ENCODE peak calls at places on chromosomes 3 and 15, in nine cellular contexts. F is CD4-positive, alpha-beta memory T cell; O is fibroblast of lung; Y is tibial artery; L is uterus; G is adrenal gland; A is heart right ventricle; B is CD8-positive, alpha-beta memory T cell; S is IMR-90. P is an unnamed sample.

GRCh38 chr15:70480196-70480856 is 283.0 kb downstream of the UACA start:
- DNase-seq in O (no peak), Y (no peak), G (no peak), B (peak; percentile 65), L (no peak), F (peak; percentile 62), A (no peak), S (no peak), P (peak; percentile 73)

GRCh38 chr15:99450896-99451358 is 114.9 kb upstream of the MEF2A start:
- DNase-seq in O (no peak), A (peak; percentile 91), B (peak; percentile 17), F (peak; percentile 60), G (peak; percentile 81), Y (peak; percentile 62), L (peak; percentile 88), S (no peak), P (peak; percentile 31)

GRCh38 chr3:47381317-47382157 is 716 bp downstream of the PTPN23 start:
- DNase-seq in G (peak; percentile 90), A (peak; percentile 83), B (peak; percentile 63), L (peak; percentile 78), F (peak; percentile 58), O (peak; percentile 82), S (peak; percentile 85), Y (peak; percentile 88), P (peak; percentile 46)

GRCh38 chr3:163474766-163475165 is 1603.5 kb downstream of the SI start:
- DNase-seq in G (no peak), L (no peak), Y (no peak), A (no peak), B (no peak), S (no peak), F (no peak), O (no peak), P (no peak)

GRCh38 chr3:64741344-64741743 is 53.5 kb upstream of the ADAMTS9 start:
- DNase-seq in F (no peak), B (no peak), G (no peak), S (peak; percentile 37), Y (peak; percentile 71), L (peak; percentile 83), A (no peak), O (peak; percentile 74), P (no peak)

GRCh38 chr3:12175137-12175593 is 16.5 kb upstream of the TIMP4 start:
- DNase-seq in B (no peak), L (no peak), A (no peak), S (peak; percentile 42), F (no peak), Y (no peak), O (peak; percentile 19), G (no peak), P (no peak)

GRCh38 chr15:78207641-78208340 is 26.6 kb downstream of the ACSBG1 start:
- DNase-seq in G (no peak), F (no peak), S (no peak), B (no peak), A (no peak), O (no peak), Y (no peak), L (no peak), P (no peak)

GRCh38 chr3:182682263-182683229 is 110.8 kb upstream of the ATP11B start:
- DNase-seq in S (peak; percentile 10), A (peak; percentile 15), B (peak; percentile 44), O (peak; percentile 29), G (no peak), F (peak; percentile 41), L (no peak), Y (no peak), P (peak; percentile 42)

GRCh38 chr15:65332662-65333440 is 28.4 kb downstream of the RNU5B-1 start:
- DNase-seq in F (no peak), A (no peak), B (no peak), Y (no peak), O (no peak), S (no peak), L (no peak), G (no peak), P (no peak)

GRCh38 chr3:30073622-30074021 is 532.8 kb upstream of the TGFBR2 start:
- DNase-seq in Y (no peak), S (peak; percentile 3), G (no peak), B (no peak), O (peak; percentile 33), L (no peak), F (no peak), A (no peak), P (no peak)

GRCh38 chr3:53941945-53942344 is 50.3 kb upstream of the SELENOK start:
- DNase-seq in O (no peak), G (no peak), Y (no peak), L (no peak), B (no peak), S (no peak), A (no peak), F (no peak), P (no peak)

GRCh38 chr3:173622156-173622555 is 224.6 kb downstream of the NLGN1 start:
- DNase-seq in F (no peak), O (no peak), Y (no peak), A (no peak), B (no peak), L (no peak), G (no peak), S (peak; percentile 29), P (no peak)

GRCh38 chr3:156702367-156702766 is 28.0 kb downstream of the TIPARP start:
- DNase-seq in F (no peak), G (no peak), L (no peak), S (no peak), B (no peak), Y (no peak), O (no peak), A (no peak), P (no peak)

GRCh38 chr3:81544385-81544784 is 217.1 kb downstream of the GBE1 start:
- DNase-seq in Y (no peak), B (no peak), A (no peak), O (no peak), L (no peak), F (no peak), G (no peak), S (no peak), P (no peak)

GRCh38 chr3:126419886-126420786 is 25.4 kb downstream of the CFAP100 start:
- DNase-seq in L (no peak), S (no peak), O (no peak), B (no peak), F (no peak), Y (no peak), G (no peak), A (no peak), P (no peak)

GRCh38 chr15:64623347-64624024 is 151.9 kb downstream of the RBPMS2 start:
- DNase-seq in B (no peak), G (no peak), Y (no peak), O (no peak), S (peak; percentile 24), F (no peak), A (no peak), L (no peak), P (no peak)

DNA sequence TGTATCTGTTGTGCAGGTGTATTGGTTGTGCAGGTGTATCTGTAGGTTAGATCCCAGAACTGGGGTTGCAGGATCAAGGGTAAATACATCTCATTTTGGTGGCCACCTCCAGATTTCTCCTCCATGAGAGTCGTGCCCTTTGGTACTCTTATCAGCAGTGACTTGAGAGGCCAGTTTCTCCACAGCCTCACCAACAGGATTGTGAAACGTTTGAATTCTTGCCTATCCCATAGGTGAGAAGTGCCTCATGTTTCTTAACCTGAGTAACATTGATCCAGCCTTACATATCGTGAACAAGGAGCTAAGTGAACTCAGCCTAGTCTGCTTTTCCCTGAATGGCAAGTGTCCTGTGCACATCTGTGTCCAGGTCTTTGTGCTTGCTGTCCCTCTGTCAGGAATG is 55.4 kb downstream of the CMTM8 start:
- DNase-seq in S (no peak), Y (no peak), B (no peak), O (no peak), G (no peak), A (no peak), L (no peak), F (no peak), P (no peak)
- H3K4me1 ChIP-seq in S (no peaks in the 10 kb centered on the region), Y (no peaks in the 10 kb centered on the region), B (peaks cover 20% of the 10 kb centered on the region), O (no peaks in the 10 kb centered on the region), G (peaks cover 5% of the 10 kb centered on the region), A (no peaks in the 10 kb centered on the region), L (no peaks in the 10 kb centered on the region), F (peaks cover 35% of the 10 kb centered on the region), P (peaks cover 9% of the 10 kb centered on the region)

GRCh38 chr3:4982773-4983738 is 3.8 kb downstream of the BHLHE40 start:
- DNase-seq in B (no peak), Y (no peak), G (peak; percentile 51), S (peak; percentile 33), O (no peak), F (peak; percentile 19), A (peak; percentile 21), L (no peak), P (no peak)
- H3K4me1 ChIP-seq in B (peaks cover 60% of the 10 kb centered on the region), Y (peaks cover 70% of the 10 kb centered on the region), G (peaks cover 47% of the 10 kb centered on the region), S (peaks cover 34% of the 10 kb centered on the region), O (peaks cover 30% of the 10 kb centered on the region), F (peaks cover 71% of the 10 kb centered on the region), A (peaks cover 12% of the 10 kb centered on the region), L (peaks cover 22% of the 10 kb centered on the region), P (peaks cover 56% of the 10 kb centered on the region)

GRCh38 chr3:114508976-114509375 is 215.1 kb downstream of the TIGIT start:
- DNase-seq in F (no peak), L (no peak), A (no peak), O (no peak), G (no peak), Y (no peak), B (no peak), S (peak; percentile 29), P (no peak)
- H3K4me1 ChIP-seq in F (no peaks in the 10 kb centered on the region), L (no peaks in the 10 kb centered on the region), A (no peaks in the 10 kb centered on the region), O (peaks cover 10% of the 10 kb centered on the region), G (peaks cover 7% of the 10 kb centered on the region), Y (peaks cover 49% of the 10 kb centered on the region), B (no peaks in the 10 kb centered on the region), S (peaks cover 10% of the 10 kb centered on the region), P (peaks cover 3% of the 10 kb centered on the region)

GRCh38 chr3:143221446-143221845 is 101.9 kb downstream of the CHST2 start:
- DNase-seq in B (no peak), Y (no peak), A (no peak), L (no peak), G (no peak), S (no peak), O (no peak), F (no peak), P (no peak)

GRCh38 chr3:143216709-143217182 is 97.2 kb downstream of the CHST2 start:
- DNase-seq in L (no peak), Y (no peak), A (no peak), S (no peak), F (no peak), O (peak; percentile 22), G (no peak), B (no peak), P (no peak)

GRCh38 chr3:143220745-143221144 is 101.2 kb downstream of the CHST2 start:
- DNase-seq in Y (no peak), S (no peak), O (no peak), F (no peak), G (no peak), L (no peak), B (no peak), A (no peak), P (no peak)

GRCh38 chr3:143218176-143218575 is 98.6 kb downstream of the CHST2 start:
- DNase-seq in G (no peak), F (no peak), S (no peak), B (no peak), Y (no peak), A (no peak), L (no peak), O (no peak), P (no peak)

DNA sequence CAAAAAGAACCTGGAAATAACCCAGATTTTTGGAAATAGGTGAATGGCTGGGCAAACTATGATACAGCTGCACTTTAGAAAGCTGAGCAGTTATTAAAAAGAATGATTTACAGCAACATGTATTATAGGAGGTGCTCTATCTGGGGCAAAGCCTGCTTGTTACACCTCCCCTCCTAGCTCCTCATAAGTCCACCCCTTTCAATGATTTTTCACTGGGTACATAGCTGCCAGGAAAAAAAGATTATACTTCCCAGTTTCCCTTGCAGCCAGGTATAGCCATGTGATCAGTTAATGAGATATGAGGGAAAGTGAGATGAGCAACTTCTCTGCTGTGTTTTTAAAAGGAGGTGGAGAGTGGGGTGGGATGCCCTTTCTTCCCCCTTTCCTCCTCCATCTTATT is 97.7 kb downstream of the CHST2 start:
- DNase-seq in L (no peak), O (no peak), F (no peak), S (no peak), G (no peak), Y (no peak), B (no peak), A (no peak), P (no peak)
- H3K4me1 ChIP-seq in L (no peaks in the 10 kb centered on the region), O (no peaks in the 10 kb centered on the region), F (no peaks in the 10 kb centered on the region), S (no peaks in the 10 kb centered on the region), G (no peaks in the 10 kb centered on the region), Y (no peaks in the 10 kb centered on the region), B (peaks cover 7% of the 10 kb centered on the region), A (no peaks in the 10 kb centered on the region), P (peaks cover 11% of the 10 kb centered on the region)

P was measured in naive thymus-derived CD4-positive, alpha-beta T cell.